ENCODE peak calls at places on chromosomes 7 and 10, in five cellular contexts. One of them, this sample, is unnamed. For H3K4me1, the result is how much of the 10 kb centered on the place peaks cover.

GRCh38 chr10:22712959-22713852 is 1.2 kb downstream of the PIP4K2A start:
- DNase-seq in BE2C: peak
- DNase-seq in HCT116: no peak
- DNase-seq in cardiac muscle cell: peak
- DNase-seq in CD8-positive, alpha-beta T cell: peak
- DNase-seq in this sample: peak

GRCh38 chr10:93951905-93952304 is 41.8 kb upstream of the PLCE1 start:
- DNase-seq in BE2C: no peak
- DNase-seq in HCT116: no peak
- DNase-seq in cardiac muscle cell: peak
- DNase-seq in CD8-positive, alpha-beta T cell: no peak
- DNase-seq in this sample: no peak

GRCh38 chr10:89249066-89249465 is 2.5 kb downstream of the LIPA start:
- DNase-seq in BE2C: no peak
- DNase-seq in HCT116: no peak
- DNase-seq in cardiac muscle cell: no peak
- DNase-seq in CD8-positive, alpha-beta T cell: no peak
- DNase-seq in this sample: no peak

GRCh38 chr7:91940171-91940570 is 491 bp upstream of the AKAP9 start:
- DNase-seq in BE2C: peak
- DNase-seq in HCT116: no peak
- DNase-seq in cardiac muscle cell: peak
- DNase-seq in CD8-positive, alpha-beta T cell: peak
- DNase-seq in this sample: no peak

GRCh38 chr7:82029236-82029635 is 259.4 kb upstream of the HGF start:
- DNase-seq in BE2C: no peak
- DNase-seq in HCT116: no peak
- DNase-seq in cardiac muscle cell: no peak
- DNase-seq in CD8-positive, alpha-beta T cell: no peak
- DNase-seq in this sample: no peak

GRCh38 chr7:87059525-87060287 is at the start of gene ELAPOR2:
- DNase-seq in BE2C: peak
- DNase-seq in HCT116: peak
- DNase-seq in cardiac muscle cell: peak
- DNase-seq in CD8-positive, alpha-beta T cell: peak
- DNase-seq in this sample: no peak

GRCh38 chr7:122844191-122844988 is 41.9 kb downstream of the CADPS2 start:
- DNase-seq in BE2C: no peak
- DNase-seq in HCT116: no peak
- DNase-seq in cardiac muscle cell: no peak
- DNase-seq in CD8-positive, alpha-beta T cell: no peak
- DNase-seq in this sample: no peak

GRCh38 chr10:129891806-129892205 is 72.3 kb downstream of the EBF3 start:
- DNase-seq in BE2C: no peak
- DNase-seq in HCT116: no peak
- DNase-seq in cardiac muscle cell: no peak
- DNase-seq in CD8-positive, alpha-beta T cell: no peak
- DNase-seq in this sample: no peak

GRCh38 chr7:102154425-102154824 is 132.2 kb upstream of the SH2B2 start:
- DNase-seq in BE2C: no peak
- DNase-seq in HCT116: no peak
- DNase-seq in cardiac muscle cell: no peak
- DNase-seq in CD8-positive, alpha-beta T cell: no peak
- DNase-seq in this sample: no peak
- H3K4me1 ChIP-seq in BE2C: under half
- H3K4me1 ChIP-seq in HCT116: under half
- H3K4me1 ChIP-seq in cardiac muscle cell: under half
- H3K4me1 ChIP-seq in CD8-positive, alpha-beta T cell: under half
- H3K4me1 ChIP-seq in this sample: under half

GRCh38 chr10:71336632-71337031 is 17.6 kb downstream of the SLC29A3 start:
- DNase-seq in BE2C: no peak
- DNase-seq in HCT116: no peak
- DNase-seq in cardiac muscle cell: no peak
- DNase-seq in CD8-positive, alpha-beta T cell: no peak
- DNase-seq in this sample: no peak
- H3K4me1 ChIP-seq in BE2C: under half
- H3K4me1 ChIP-seq in HCT116: under half
- H3K4me1 ChIP-seq in cardiac muscle cell: under half
- H3K4me1 ChIP-seq in CD8-positive, alpha-beta T cell: under half
- H3K4me1 ChIP-seq in this sample: under half

GRCh38 chr7:13518738-13519137 is 470.7 kb downstream of the ETV1 start:
- DNase-seq in BE2C: no peak
- DNase-seq in HCT116: no peak
- DNase-seq in cardiac muscle cell: no peak
- DNase-seq in CD8-positive, alpha-beta T cell: no peak
- DNase-seq in this sample: no peak

GRCh38 chr7:13524076-13524475 is 465.4 kb downstream of the ETV1 start:
- DNase-seq in BE2C: no peak
- DNase-seq in HCT116: no peak
- DNase-seq in cardiac muscle cell: no peak
- DNase-seq in CD8-positive, alpha-beta T cell: no peak
- DNase-seq in this sample: no peak
- H3K4me1 ChIP-seq in BE2C: under half
- H3K4me1 ChIP-seq in HCT116: under half
- H3K4me1 ChIP-seq in cardiac muscle cell: under half
- H3K4me1 ChIP-seq in CD8-positive, alpha-beta T cell: under half
- H3K4me1 ChIP-seq in this sample: under half

GRCh38 chr10:50388181-50388580 is 136.9 kb upstream of the ASAH2 start:
- DNase-seq in BE2C: no peak
- DNase-seq in HCT116: no peak
- DNase-seq in cardiac muscle cell: no peak
- DNase-seq in CD8-positive, alpha-beta T cell: no peak
- DNase-seq in this sample: no peak
- H3K4me1 ChIP-seq in BE2C: under half
- H3K4me1 ChIP-seq in HCT116: under half
- H3K4me1 ChIP-seq in cardiac muscle cell: under half
- H3K4me1 ChIP-seq in CD8-positive, alpha-beta T cell: under half
- H3K4me1 ChIP-seq in this sample: under half

DNA sequence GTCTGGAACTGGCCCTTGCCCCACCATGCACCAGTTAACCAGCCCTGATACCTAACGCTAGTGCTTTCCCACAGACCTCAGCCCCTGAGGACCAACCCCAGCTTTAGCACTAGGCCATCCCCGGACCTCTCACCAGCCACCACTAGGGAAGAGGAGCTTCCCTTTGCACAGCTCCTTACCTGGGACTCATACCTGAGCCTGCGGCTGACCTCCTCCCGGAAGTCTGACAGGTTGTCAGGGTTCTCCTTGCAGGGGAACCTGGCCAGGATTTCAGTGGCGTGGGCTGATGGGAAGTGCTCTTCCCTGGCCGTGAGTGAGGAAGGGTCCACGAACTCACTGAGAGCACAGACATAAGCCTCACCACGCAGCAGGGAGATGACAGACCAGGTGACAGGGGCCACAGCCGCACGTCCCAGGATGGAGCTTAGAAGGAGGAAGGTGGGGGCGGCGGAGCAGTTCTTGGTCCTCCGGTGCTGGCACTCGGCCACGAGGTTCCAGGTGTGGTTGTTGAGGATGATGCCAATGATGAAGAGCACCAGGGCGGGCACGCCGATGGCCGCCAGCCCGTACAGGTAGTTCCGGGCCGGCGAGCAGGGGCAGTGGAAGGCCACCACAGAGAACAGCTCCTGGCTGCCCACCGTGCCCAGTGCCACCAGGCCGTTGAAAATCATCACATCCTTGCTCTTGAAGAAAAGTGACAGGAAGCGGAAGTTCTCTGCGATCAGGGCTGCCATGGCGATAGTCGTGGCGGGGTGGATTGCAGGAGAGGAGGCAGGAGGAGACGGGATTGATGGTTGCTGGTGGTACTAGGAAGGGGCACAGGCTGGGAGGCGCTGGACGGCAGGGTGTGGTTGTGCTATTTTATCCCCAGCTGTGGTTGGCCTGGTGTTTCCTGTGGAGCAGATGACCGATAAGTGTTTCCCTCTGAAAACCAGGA is 2.7 kb downstream of the CALHM2 start:
- DNase-seq in BE2C: no peak
- DNase-seq in HCT116: no peak
- DNase-seq in cardiac muscle cell: no peak
- DNase-seq in CD8-positive, alpha-beta T cell: no peak
- DNase-seq in this sample: no peak
- H3K4me1 ChIP-seq in BE2C: under half
- H3K4me1 ChIP-seq in HCT116: under half
- H3K4me1 ChIP-seq in cardiac muscle cell: under half
- H3K4me1 ChIP-seq in CD8-positive, alpha-beta T cell: under half
- H3K4me1 ChIP-seq in this sample: under half

This sample was measured in foreskin keratinocyte.